ENCODE peak calls at places on chromosomes 1 and 21, in nine cellular contexts. X, C, T, O, A, J, L, I and P are unnamed samples.

GRCh38 chr1:71428029-71428428 is 347.2 kb upstream of the ZRANB2 start:
- DNase-seq in T (no peak), I (no peak), O (no peak), A (no peak), C (no peak), X (no peak), L (no peak), J (no peak), P (no peak)

GRCh38 chr1:56331892-56332567 is 247.3 kb downstream of the PLPP3 start:
- DNase-seq in I (no peak), C (peak; percentile 27), O (no peak), X (no peak), L (no peak), T (no peak), A (no peak), J (peak; percentile 17), P (no peak)

GRCh38 chr1:176843352-176844297 is 320.9 kb downstream of the ASTN1 start:
- DNase-seq in I (no peak), J (peak; percentile 12), X (no peak), L (no peak), A (peak; percentile 13), O (no peak), T (peak; percentile 19), C (no peak), P (no peak)

GRCh38 chr1:201882665-201883132 is 6.0 kb upstream of the SHISA4 start:
- DNase-seq in T (no peak), X (peak; percentile 61), J (peak; percentile 90), C (peak; percentile 94), O (no peak), I (no peak), A (no peak), L (no peak), P (no peak)

GRCh38 chr1:200602632-200603031 is 17.9 kb downstream of the KIF14 start:
- DNase-seq in L (no peak), A (no peak), O (no peak), X (no peak), J (no peak), T (no peak), I (no peak), C (no peak), P (no peak)

GRCh38 chr1:206674745-206675175 is 9.9 kb upstream of the MAPKAPK2 start:
- DNase-seq in T (no peak), O (peak; percentile 43), A (peak; percentile 75), J (peak; percentile 95), X (no peak), C (peak; percentile 94), L (no peak), I (peak; percentile 72), P (no peak)

GRCh38 chr1:234907585-234908457 is 220.8 kb downstream of the TOMM20 start:
- DNase-seq in I (no peak), T (no peak), C (peak; percentile 86), X (no peak), L (no peak), J (no peak), O (no peak), A (no peak), P (no peak)

GRCh38 chr21:25528511-25528910 is 78.8 kb downstream of the MRPL39 start:
- DNase-seq in C (no peak), T (no peak), O (no peak), L (no peak), A (no peak), X (no peak), I (no peak), J (no peak), P (no peak)

GRCh38 chr1:38835230-38835827 is 24.2 kb downstream of the RRAGC start:
- DNase-seq in J (peak; percentile 75), C (peak; percentile 81), I (peak; percentile 64), O (no peak), A (no peak), L (no peak), X (no peak), T (peak; percentile 73), P (peak; percentile 70)

GRCh38 chr1:241605146-241605805 is 34.9 kb downstream of the CHML start:
- DNase-seq in C (no peak), J (peak; percentile 53), I (no peak), X (no peak), A (no peak), L (no peak), O (no peak), T (no peak), P (no peak)

GRCh38 chr1:211468595-211468994 is 23.4 kb downstream of the RD3 start:
- DNase-seq in I (no peak), A (peak; percentile 49), L (no peak), C (no peak), T (peak; percentile 51), O (no peak), X (no peak), J (no peak), P (no peak)

GRCh38 chr1:27503961-27504587 is 14.1 kb upstream of the WASF2 start:
- DNase-seq in I (no peak), A (no peak), T (no peak), X (no peak), J (no peak), C (no peak), L (no peak), O (no peak), P (no peak)

DNA sequence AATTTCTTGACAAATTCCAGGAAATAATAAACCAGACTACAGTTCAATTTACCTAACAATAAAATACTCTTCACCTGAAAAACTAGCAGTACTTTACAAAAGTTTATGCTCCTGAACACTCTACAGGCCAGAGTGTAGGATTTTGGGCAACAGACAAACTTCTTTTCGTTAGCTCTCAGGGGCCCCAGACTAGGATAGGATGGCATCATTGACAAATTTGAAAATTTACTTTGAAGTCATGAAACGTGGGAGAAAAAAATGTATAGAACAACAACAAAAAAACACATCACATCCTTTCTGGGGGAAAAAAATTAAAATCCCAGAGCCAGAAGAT is 1.2 kb downstream of the PTP4A2 start:
- DNase-seq in I (no peak), X (no peak), J (no peak), A (no peak), L (no peak), C (peak; percentile 87), O (no peak), T (no peak), P (no peak)
- H3K27ac ChIP-seq in I (peak overlapping the region; percentile 92), X (peak overlapping the region; percentile 96), J (peak overlapping the region; percentile 86), A (peak overlapping the region; percentile 90), L (peak overlapping the region; percentile 81), C (peak overlapping the region; percentile 95), O (peak overlapping the region; percentile 92), T (peak overlapping the region; percentile 97), P (peak overlapping the region; percentile 70)

DNA sequence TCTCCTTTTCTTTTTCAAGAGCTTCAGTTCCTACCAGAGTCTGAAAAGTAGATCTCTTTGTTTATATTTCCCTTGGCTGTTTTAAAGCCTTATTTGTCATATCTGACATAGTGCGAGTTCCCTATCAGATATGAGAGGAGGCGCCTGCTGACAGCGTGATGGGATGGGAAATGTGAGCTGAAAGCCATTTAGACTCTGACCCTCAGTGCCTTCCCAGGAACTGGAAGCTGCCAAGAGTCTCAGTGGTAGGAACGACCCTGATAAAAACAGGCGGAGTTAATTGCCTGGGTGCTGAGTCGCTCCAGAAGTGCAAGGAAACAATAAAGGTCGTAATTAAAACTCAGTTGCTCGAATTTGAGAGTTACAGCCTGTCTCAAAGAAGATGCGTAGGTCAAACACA is 84.5 kb downstream of the KAZN start:
- DNase-seq in C (no peak), T (no peak), X (no peak), I (no peak), O (no peak), J (no peak), A (no peak), L (no peak), P (no peak)
- H3K9me3 ChIP-seq in C (no peaks in the 10 kb centered on the region), T (no peaks in the 10 kb centered on the region), X (no peaks in the 10 kb centered on the region), I (no peaks in the 10 kb centered on the region), O (peaks cover 3% of the 10 kb centered on the region), J (peaks cover 10% of the 10 kb centered on the region), A (no peaks in the 10 kb centered on the region), L (no peaks in the 10 kb centered on the region), P (no peaks in the 10 kb centered on the region)

DNA sequence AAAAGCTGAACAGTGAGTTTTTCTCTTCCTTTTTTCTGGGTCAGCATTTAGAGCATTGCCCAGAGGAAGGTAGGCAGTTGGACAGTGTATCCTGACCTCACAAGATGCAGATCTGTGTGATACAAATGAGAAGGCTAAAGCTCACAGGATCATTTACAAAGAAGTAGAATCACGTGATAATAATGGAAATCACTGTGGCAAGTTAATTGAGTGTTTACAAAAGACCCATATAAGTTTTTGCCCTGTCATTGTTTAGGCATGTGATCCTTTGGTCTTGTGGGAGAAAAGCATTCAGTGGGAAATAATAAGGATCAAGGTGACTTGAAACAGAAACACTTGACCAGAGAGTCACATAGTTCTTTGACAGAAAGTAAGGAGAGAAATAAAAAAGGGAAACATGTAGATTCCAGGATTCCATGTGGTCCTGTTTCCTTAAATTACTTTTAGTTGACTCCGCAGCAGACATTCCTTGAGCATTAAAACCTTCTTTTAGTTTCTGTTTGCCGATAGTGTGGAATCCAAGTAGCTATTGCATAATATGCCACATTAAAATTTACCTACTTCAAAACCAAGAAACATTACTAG is 66.4 kb downstream of the CNST start:
- DNase-seq in O (no peak), A (no peak), C (peak; percentile 80), J (peak; percentile 19), L (no peak), X (no peak), T (no peak), I (no peak), P (no peak)
- H3K27ac ChIP-seq in O (peak overlapping the region; percentile 27), A (peak overlapping the region; percentile 21), C (peak overlapping the region; percentile 87), J (no peak overlapping the region), L (no peak overlapping the region), X (peak overlapping the region; percentile 27), T (no peak overlapping the region), I (no peak overlapping the region), P (no peak overlapping the region)

GRCh38 chr1:239493736-239494285 is 107.4 kb downstream of the CHRM3 start:
- DNase-seq in J (no peak), C (no peak), X (no peak), I (no peak), O (no peak), L (no peak), A (no peak), T (no peak), P (no peak)
- H3K9me3 ChIP-seq in J (peaks cover 2% of the 10 kb centered on the region), C (no peaks in the 10 kb centered on the region), X (no peaks in the 10 kb centered on the region), I (no peaks in the 10 kb centered on the region), O (no peaks in the 10 kb centered on the region), L (no peaks in the 10 kb centered on the region), A (peaks cover 2% of the 10 kb centered on the region), T (no peaks in the 10 kb centered on the region), P (no peaks in the 10 kb centered on the region)

DNA sequence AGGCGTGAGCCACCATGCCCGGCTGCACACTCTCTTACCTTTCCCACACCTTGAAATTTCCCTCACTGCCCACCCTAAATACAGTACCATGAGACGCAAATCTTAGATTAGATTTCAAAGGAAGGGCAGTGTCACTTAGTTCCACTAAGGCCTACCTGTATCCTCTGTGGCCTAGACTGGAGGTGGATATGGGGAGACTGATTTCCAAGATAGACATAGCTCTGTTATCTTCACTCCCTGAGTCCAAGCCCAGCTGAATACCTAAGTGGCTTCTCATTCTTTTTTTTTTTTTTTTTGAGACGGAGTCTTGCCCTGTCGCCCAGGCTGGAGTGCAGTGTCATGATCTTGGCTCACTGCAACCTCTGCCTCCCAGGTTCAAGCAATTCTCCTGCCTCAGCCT is 89.0 kb downstream of the SLC16A1 start:
- DNase-seq in L (no peak), I (no peak), A (no peak), J (no peak), X (no peak), O (no peak), T (no peak), C (no peak), P (no peak)
- H3K27ac ChIP-seq in L (no peak overlapping the region), I (no peak overlapping the region), A (no peak overlapping the region), J (peak overlapping the region; percentile 68), X (no peak overlapping the region), O (no peak overlapping the region), T (no peak overlapping the region), C (peak overlapping the region; percentile 66), P (no peak overlapping the region)